ENCODE peak calls at places on chromosome 15, in six cellular contexts. Z is NCI-H1105 treated with DMSO at 0.1 percent for 48 hours, X is spleen, U is C1 segment of cervical spinal cord, M is NCI-H2081, A is choroid plexus epithelial cell. Y is an unnamed sample.
A peak's percentile ranks its signal among the peaks of the same experiment; 100 is the strongest.

GRCh38 chr15:94119215-94119815 is 112.0 kb upstream of the MCTP2 start:
- DNase-seq in A (no peak), M (no peak), U (no peak), X (no peak), Z (no peak), Y (no peak)

GRCh38 chr15:39156166-39156565 is 424.7 kb upstream of the THBS1 start:
- DNase-seq in Z (no peak), M (no peak), A (peak; percentile 26), U (no peak), X (no peak), Y (no peak)

GRCh38 chr15:85542895-85543331 is 162.5 kb downstream of the AKAP13 start:
- DNase-seq in U (no peak), A (no peak), Z (peak; percentile 74), M (peak; percentile 65), X (no peak), Y (no peak)

GRCh38 chr15:74873756-74874424 is 725 bp upstream of the SCAMP2 start:
- DNase-seq in Z (no peak), X (no peak), M (no peak), A (peak; percentile 39), U (no peak), Y (no peak)

GRCh38 chr15:70289191-70289955 is 191.7 kb upstream of the TLE3 start:
- DNase-seq in Z (no peak), X (no peak), M (no peak), A (peak; percentile 25), U (no peak), Y (no peak)

GRCh38 chr15:79168922-79169322 is 78.3 kb upstream of the RASGRF1 start:
- DNase-seq in A (peak; percentile 31), Z (peak; percentile 46), M (peak; percentile 86), U (peak; percentile 42), X (no peak), Y (no peak)

GRCh38 chr15:95025924-95026728 is 794.8 kb downstream of the MCTP2 start:
- DNase-seq in X (no peak), Z (peak; percentile 9), U (no peak), M (peak; percentile 45), A (peak; percentile 78), Y (no peak)

GRCh38 chr15:74958320-74958907 is 1.8 kb upstream of the RPP25 start:
- DNase-seq in M (peak; percentile 82), Z (no peak), U (no peak), A (no peak), X (peak; percentile 80), Y (no peak)

GRCh38 chr15:66830358-66830757 is 128.3 kb downstream of the SMAD6 start:
- DNase-seq in X (no peak), M (no peak), Z (no peak), U (no peak), A (peak; percentile 51), Y (no peak)

GRCh38 chr15:92272106-92272505 is 121.6 kb upstream of the ST8SIA2 start:
- DNase-seq in U (no peak), X (no peak), Z (no peak), A (no peak), M (no peak), Y (no peak)

GRCh38 chr15:64874131-64874530 is 32.4 kb downstream of the PLEKHO2 start:
- DNase-seq in X (no peak), U (no peak), M (no peak), Z (no peak), A (no peak), Y (no peak)

GRCh38 chr15:76932090-76932966 is 779 bp downstream of the RCN2 start:
- DNase-seq in X (no peak), Z (no peak), M (no peak), U (no peak), A (peak; percentile 28), Y (no peak)

GRCh38 chr15:95923797-95924196 is 406.7 kb upstream of the NR2F2 start:
- DNase-seq in U (no peak), Z (no peak), A (no peak), M (no peak), X (no peak), Y (no peak)

GRCh38 chr15:73284073-73284472 is 84.7 kb downstream of the HCN4 start:
- DNase-seq in M (no peak), X (no peak), Z (peak; percentile 3), A (peak; percentile 59), U (no peak), Y (no peak)

GRCh38 chr15:55589297-55589696 is 1.2 kb upstream of the PYGO1 start:
- DNase-seq in M (no peak), A (no peak), Z (no peak), U (no peak), X (no peak), Y (no peak)

GRCh38 chr15:90629217-90629616 is 87.9 kb upstream of the BLM start:
- DNase-seq in Z (no peak), A (no peak), X (no peak), M (no peak), U (no peak), Y (no peak)